ENCODE peak calls at places on chromosomes 6 and 20, in four cellular contexts. I, N, E and F are unnamed samples.
A peak's percentile ranks its signal among the peaks of the same experiment; 100 is the strongest.

GRCh38 chr6:99905209-99906106 is 88.6 kb downstream of the MCHR2 start:
- DNase-seq in I (no peak), N (no peak), E (peak; percentile 29), F (peak; percentile 88)

GRCh38 chr6:45494734-45495133 is 117.0 kb upstream of the SUPT3H start:
- DNase-seq in I (no peak), N (no peak), E (no peak), F (no peak)

GRCh38 chr6:74863968-74864367 is 341.9 kb downstream of the COL12A1 start:
- DNase-seq in I (no peak), N (no peak), E (no peak), F (no peak)

GRCh38 chr6:47630587-47630986 is 67.8 kb upstream of the ADGRF4 start:
- DNase-seq in I (no peak), N (no peak), E (no peak), F (no peak)

GRCh38 chr6:53986165-53986720 is 125.0 kb upstream of the MLIP start:
- DNase-seq in I (peak; percentile 53), N (no peak), E (peak; percentile 52), F (peak; percentile 84)

GRCh38 chr20:31857861-31858835 is 12.2 kb downstream of the DUSP15 start:
- DNase-seq in I (no peak), N (no peak), E (no peak), F (no peak)

GRCh38 chr20:57436223-57436545 is 45.0 kb downstream of the RBM38 start:
- DNase-seq in I (no peak), N (no peak), E (no peak), F (no peak)

GRCh38 chr6:25205629-25206028 is 73.5 kb upstream of the CARMIL1 start:
- DNase-seq in I (no peak), N (no peak), E (no peak), F (no peak)

GRCh38 chr20:4090756-4091331 is 75.5 kb upstream of the RNF24 start:
- DNase-seq in I (no peak), N (no peak), E (no peak), F (no peak)

GRCh38 chr6:45458672-45459071 is 80.9 kb upstream of the SUPT3H start:
- DNase-seq in I (no peak), N (no peak), E (no peak), F (no peak)

GRCh38 chr6:38542031-38542430 is 97.7 kb downstream of the BTBD9 start:
- DNase-seq in I (no peak), N (no peak), E (no peak), F (no peak)

GRCh38 chr6:41655706-41656668 is 17.7 kb downstream of the MDFI start:
- DNase-seq in I (no peak), N (no peak), E (no peak), F (no peak)

GRCh38 chr6:24666097-24666615 is 543 bp downstream of the TDP2 start:
- DNase-seq in I (peak; percentile 56), N (peak; percentile 4), E (no peak), F (peak; percentile 60)

GRCh38 chr20:36862857-36863668 is 12.9 kb upstream of the TLDC2 start:
- DNase-seq in I (no peak), N (no peak), E (no peak), F (peak; percentile 83)

GRCh38 chr6:90271831-90272230 is 24.8 kb downstream of the BACH2 start:
- DNase-seq in I (no peak), N (no peak), E (no peak), F (no peak)

GRCh38 chr20:20614391-20614790 is 98.1 kb downstream of the RALGAPA2 start:
- DNase-seq in I (no peak), N (no peak), E (no peak), F (no peak)

GRCh38 chr20:59605691-59606364 is 1.5 kb downstream of the PHACTR3 start:
- DNase-seq in I (no peak), N (no peak), E (no peak), F (no peak)

GRCh38 chr6:132063738-132064137 is 112.6 kb upstream of the CCN2 start:
- DNase-seq in I (no peak), N (no peak), E (no peak), F (no peak)

GRCh38 chr6:109271622-109272021 is 110.6 kb downstream of the CD164 start:
- DNase-seq in I (no peak), N (no peak), E (no peak), F (no peak)

GRCh38 chr20:23744726-23745646 is 5.7 kb downstream of the CST1 start:
- DNase-seq in I (no peak), N (no peak), E (no peak), F (no peak)

GRCh38 chr6:97841763-97842162 is 558.7 kb upstream of the MMS22L start:
- DNase-seq in I (no peak), N (no peak), E (no peak), F (no peak)

GRCh38 chr6:136344420-136344819 is 54.8 kb upstream of the BCLAF1 start:
- DNase-seq in I (no peak), N (no peak), E (no peak), F (no peak)

GRCh38 chr6:14638932-14639875 is 521.6 kb downstream of the CD83 start:
- DNase-seq in I (peak; percentile 18), N (no peak), E (peak; percentile 70), F (no peak)

GRCh38 chr6:119333707-119334295 is 15.8 kb downstream of the MAN1A1 start:
- DNase-seq in I (no peak), N (no peak), E (no peak), F (peak; percentile 72)

GRCh38 chr6:47428746-47429664 is 48.6 kb upstream of the CD2AP start:
- DNase-seq in I (no peak), N (no peak), E (no peak), F (no peak)

GRCh38 chr20:11395581-11395980 is 522.1 kb upstream of the BTBD3 start:
- DNase-seq in I (no peak), N (no peak), E (no peak), F (no peak)